ENCODE peak calls at places on chromosomes 5 and 9, in four cellular contexts. One of them, this sample, is unnamed.

GRCh38 chr9:98971168-98971914 is 27.6 kb downstream of the COL15A1 start:
- DNase-seq in tibial artery: peak; percentile 77
- DNase-seq in heart left ventricle: peak; percentile 47
- DNase-seq in CD8-positive, alpha-beta T cell: no peak
- DNase-seq in this sample: peak; percentile 79

GRCh38 chr9:99169982-99170761 is 51.6 kb downstream of the ALG2 start:
- DNase-seq in heart left ventricle: no peak
- DNase-seq in CD8-positive, alpha-beta T cell: no peak
- DNase-seq in tibial artery: no peak
- DNase-seq in this sample: peak; percentile 70

GRCh38 chr9:136554870-136555269 is 9.0 kb upstream of the NOTCH1 start:
- DNase-seq in heart left ventricle: no peak
- DNase-seq in CD8-positive, alpha-beta T cell: no peak
- DNase-seq in tibial artery: no peak
- DNase-seq in this sample: no peak

GRCh38 chr9:33734911-33735310 is 60.5 kb upstream of the PRSS3 start:
- DNase-seq in CD8-positive, alpha-beta T cell: no peak
- DNase-seq in heart left ventricle: no peak
- DNase-seq in tibial artery: no peak
- DNase-seq in this sample: peak; percentile 15

GRCh38 chr9:38434833-38435232 is 10.6 kb upstream of the IGFBPL1 start:
- DNase-seq in CD8-positive, alpha-beta T cell: no peak
- DNase-seq in tibial artery: no peak
- DNase-seq in heart left ventricle: no peak
- DNase-seq in this sample: no peak

GRCh38 chr5:55636711-55637110 is 75.4 kb downstream of the SLC38A9 start:
- DNase-seq in tibial artery: no peak
- DNase-seq in heart left ventricle: peak; percentile 68
- DNase-seq in CD8-positive, alpha-beta T cell: no peak
- DNase-seq in this sample: no peak

GRCh38 chr5:76737131-76737556 is 21.2 kb downstream of the F2R start:
- DNase-seq in heart left ventricle: no peak
- DNase-seq in CD8-positive, alpha-beta T cell: no peak
- DNase-seq in tibial artery: no peak
- DNase-seq in this sample: no peak

GRCh38 chr9:122159925-122160246 is 178 bp downstream of the MORN5 start:
- DNase-seq in tibial artery: no peak
- DNase-seq in heart left ventricle: no peak
- DNase-seq in CD8-positive, alpha-beta T cell: no peak
- DNase-seq in this sample: no peak

GRCh38 chr9:15329539-15330109 is 22.6 kb upstream of the TTC39B start:
- DNase-seq in CD8-positive, alpha-beta T cell: no peak
- DNase-seq in heart left ventricle: no peak
- DNase-seq in tibial artery: no peak
- DNase-seq in this sample: no peak

GRCh38 chr5:124596595-124597388 is 149.6 kb downstream of the ZNF608 start:
- DNase-seq in tibial artery: no peak
- DNase-seq in heart left ventricle: no peak
- DNase-seq in CD8-positive, alpha-beta T cell: no peak
- DNase-seq in this sample: no peak

GRCh38 chr9:110875275-110875674 is 163.0 kb downstream of the LPAR1 start:
- DNase-seq in CD8-positive, alpha-beta T cell: no peak
- DNase-seq in tibial artery: peak; percentile 79
- DNase-seq in heart left ventricle: peak; percentile 66
- DNase-seq in this sample: peak; percentile 8

GRCh38 chr9:119688547-119688946 is 319.3 kb upstream of the BRINP1 start:
- DNase-seq in tibial artery: no peak
- DNase-seq in heart left ventricle: no peak
- DNase-seq in CD8-positive, alpha-beta T cell: no peak
- DNase-seq in this sample: no peak

GRCh38 chr5:177491429-177491945 is 5.9 kb downstream of the PDLIM7 start:
- DNase-seq in heart left ventricle: no peak
- DNase-seq in tibial artery: peak; percentile 81
- DNase-seq in CD8-positive, alpha-beta T cell: no peak
- DNase-seq in this sample: peak; percentile 88

GRCh38 chr5:139272471-139273321 is 20.8 kb upstream of the MATR3 start:
- DNase-seq in heart left ventricle: no peak
- DNase-seq in tibial artery: no peak
- DNase-seq in CD8-positive, alpha-beta T cell: peak; percentile 33
- DNase-seq in this sample: peak; percentile 34

GRCh38 chr9:34463098-34463900 is 4.7 kb downstream of the DNAI1 start:
- DNase-seq in tibial artery: no peak
- DNase-seq in CD8-positive, alpha-beta T cell: no peak
- DNase-seq in heart left ventricle: no peak
- DNase-seq in this sample: peak; percentile 52

GRCh38 chr5:5331838-5332237 is 90.6 kb upstream of the ICE1 start:
- DNase-seq in tibial artery: no peak
- DNase-seq in heart left ventricle: no peak
- DNase-seq in CD8-positive, alpha-beta T cell: no peak
- DNase-seq in this sample: no peak

GRCh38 chr5:80082731-80083114 is 47.6 kb downstream of the THBS4 start:
- DNase-seq in heart left ventricle: peak; percentile 80
- DNase-seq in CD8-positive, alpha-beta T cell: peak; percentile 42
- DNase-seq in tibial artery: peak; percentile 72
- DNase-seq in this sample: peak; percentile 76

GRCh38 chr5:149423287-149424268 is 44.5 kb upstream of the IL17B start:
- DNase-seq in CD8-positive, alpha-beta T cell: no peak
- DNase-seq in heart left ventricle: peak; percentile 87
- DNase-seq in tibial artery: peak; percentile 82
- DNase-seq in this sample: peak; percentile 72

GRCh38 chr9:92774274-92774673 is 9.6 kb upstream of the BICD2 start:
- DNase-seq in tibial artery: no peak
- DNase-seq in heart left ventricle: no peak
- DNase-seq in CD8-positive, alpha-beta T cell: no peak
- DNase-seq in this sample: no peak

GRCh38 chr5:156479864-156480263 is 152.9 kb downstream of the SGCD start:
- DNase-seq in tibial artery: no peak
- DNase-seq in heart left ventricle: peak; percentile 21
- DNase-seq in CD8-positive, alpha-beta T cell: no peak
- DNase-seq in this sample: no peak

GRCh38 chr9:112327718-112328450 is 5.5 kb downstream of the PTBP3 start:
- DNase-seq in tibial artery: no peak
- DNase-seq in CD8-positive, alpha-beta T cell: no peak
- DNase-seq in heart left ventricle: no peak
- DNase-seq in this sample: no peak

GRCh38 chr9:132669636-132670358 is at the start of gene DDX31:
- DNase-seq in heart left ventricle: peak; percentile 93
- DNase-seq in CD8-positive, alpha-beta T cell: peak; percentile 86
- DNase-seq in tibial artery: peak; percentile 91
- DNase-seq in this sample: peak; percentile 88

GRCh38 chr5:16461026-16461425 is 4.6 kb downstream of the ZNF622 start:
- DNase-seq in CD8-positive, alpha-beta T cell: no peak
- DNase-seq in heart left ventricle: no peak
- DNase-seq in tibial artery: no peak
- DNase-seq in this sample: peak; percentile 27

GRCh38 chr9:68493953-68494541 is 46.6 kb downstream of the TMEM252 start:
- DNase-seq in tibial artery: no peak
- DNase-seq in heart left ventricle: no peak
- DNase-seq in CD8-positive, alpha-beta T cell: no peak
- DNase-seq in this sample: peak; percentile 13

GRCh38 chr5:10684303-10685086 is 76.5 kb downstream of the DAP start:
- DNase-seq in CD8-positive, alpha-beta T cell: no peak
- DNase-seq in heart left ventricle: no peak
- DNase-seq in tibial artery: no peak
- DNase-seq in this sample: no peak

GRCh38 chr5:439181-439580 is 3.8 kb upstream of the EXOC3 start:
- DNase-seq in heart left ventricle: no peak
- DNase-seq in tibial artery: peak; percentile 27
- DNase-seq in CD8-positive, alpha-beta T cell: no peak
- DNase-seq in this sample: no peak

GRCh38 chr9:4832786-4833579 is 40.2 kb downstream of the RCL1 start:
- DNase-seq in heart left ventricle: no peak
- DNase-seq in tibial artery: no peak
- DNase-seq in CD8-positive, alpha-beta T cell: no peak
- DNase-seq in this sample: peak; percentile 92

GRCh38 chr5:132055808-132056609 is 4.4 kb upstream of the IL3 start:
- DNase-seq in tibial artery: peak; percentile 53
- DNase-seq in CD8-positive, alpha-beta T cell: peak; percentile 71
- DNase-seq in heart left ventricle: no peak
- DNase-seq in this sample: no peak

GRCh38 chr5:119280380-119280779 is 75.4 kb upstream of the TNFAIP8 start:
- DNase-seq in heart left ventricle: no peak
- DNase-seq in tibial artery: no peak
- DNase-seq in CD8-positive, alpha-beta T cell: no peak
- DNase-seq in this sample: no peak

GRCh38 chr5:157761690-157762611 is 18.4 kb downstream of the LSM11 start:
- DNase-seq in CD8-positive, alpha-beta T cell: no peak
- DNase-seq in tibial artery: no peak
- DNase-seq in heart left ventricle: no peak
- DNase-seq in this sample: peak; percentile 79

GRCh38 chr9:137454145-137454505 is 5.0 kb downstream of the NSMF start:
- DNase-seq in tibial artery: peak; percentile 84
- DNase-seq in CD8-positive, alpha-beta T cell: peak; percentile 43
- DNase-seq in heart left ventricle: peak; percentile 63
- DNase-seq in this sample: peak; percentile 53

GRCh38 chr5:4572713-4573112 is 567.4 kb upstream of the ADAMTS16 start:
- DNase-seq in tibial artery: no peak
- DNase-seq in CD8-positive, alpha-beta T cell: no peak
- DNase-seq in heart left ventricle: no peak
- DNase-seq in this sample: no peak

GRCh38 chr9:91433180-91433579 is 9.5 kb upstream of the NFIL3 start:
- DNase-seq in tibial artery: no peak
- DNase-seq in CD8-positive, alpha-beta T cell: no peak
- DNase-seq in heart left ventricle: no peak
- DNase-seq in this sample: peak; percentile 31
- TF ChIP-seq CTCF in tibial artery: peak; percentile 69
- TF ChIP-seq CTCF in CD8-positive, alpha-beta T cell: peak; percentile 25
- TF ChIP-seq CTCF in heart left ventricle: peak; percentile 30
- TF ChIP-seq CTCF in this sample: peak; percentile 65

GRCh38 chr9:133874061-133874638 is 118.0 kb downstream of the VAV2 start:
- DNase-seq in tibial artery: no peak
- DNase-seq in heart left ventricle: no peak
- DNase-seq in CD8-positive, alpha-beta T cell: no peak
- DNase-seq in this sample: no peak
- H3K4me3 ChIP-seq in tibial artery: no peak overlapping the region
- H3K4me3 ChIP-seq in heart left ventricle: no peak overlapping the region
- H3K4me3 ChIP-seq in CD8-positive, alpha-beta T cell: no peak overlapping the region
- H3K4me3 ChIP-seq in this sample: no peak overlapping the region

GRCh38 chr5:142334548-142334947 is 9.7 kb upstream of the SPRY4 start:
- DNase-seq in CD8-positive, alpha-beta T cell: no peak
- DNase-seq in heart left ventricle: no peak
- DNase-seq in tibial artery: no peak
- DNase-seq in this sample: no peak
- H3K27ac ChIP-seq in CD8-positive, alpha-beta T cell: no peak overlapping the region
- H3K27ac ChIP-seq in heart left ventricle: no peak overlapping the region
- H3K27ac ChIP-seq in tibial artery: no peak overlapping the region
- H3K27ac ChIP-seq in this sample: no peak overlapping the region

DNA sequence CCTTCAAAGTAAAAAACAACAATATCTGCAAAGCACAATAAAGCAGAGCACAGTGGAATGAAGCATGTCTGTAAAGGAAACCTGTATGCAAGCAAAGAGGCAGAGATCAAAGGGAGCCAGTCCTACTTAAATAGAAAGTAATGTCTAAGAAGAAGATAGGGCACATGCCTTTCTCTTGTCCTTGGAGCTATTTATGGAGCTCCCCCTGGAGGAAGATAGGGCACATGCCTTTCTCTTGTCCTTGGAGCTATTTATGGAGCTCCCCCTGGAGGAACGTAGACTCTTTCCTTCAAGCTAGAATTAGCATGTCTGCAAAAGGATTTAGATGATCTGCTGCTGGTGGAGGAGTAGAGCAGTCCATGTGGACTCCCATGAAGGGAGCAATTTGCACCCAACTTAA is 168.1 kb upstream of the RASEF start:
- DNase-seq in CD8-positive, alpha-beta T cell: no peak
- DNase-seq in heart left ventricle: no peak
- DNase-seq in tibial artery: no peak
- DNase-seq in this sample: no peak
- TF ChIP-seq CTCF in CD8-positive, alpha-beta T cell: no peak
- TF ChIP-seq CTCF in heart left ventricle: peak; percentile 57
- TF ChIP-seq CTCF in tibial artery: no peak
- TF ChIP-seq CTCF in this sample: peak; percentile 68